ENCODE peak calls at places on chromosome 16, in eight cellular contexts. Z is stomach; A is neuronal stem cell; S is effector memory CD4-positive, alpha-beta T cell; F is CD4-positive, CD25-positive, alpha-beta regulatory T cell; O is mesendoderm; P is GM12878; J is HCT116. X is an unnamed sample.

GRCh38 chr16:85627835-85628556 is 14.9 kb downstream of the GSE1 start:
- DNase-seq in Z (no peak), A (no peak), S (no peak), F (no peak), O (no peak), P (no peak), J (no peak), X (no peak)

GRCh38 chr16:87556941-87557459 is 45.3 kb upstream of the JPH3 start:
- DNase-seq in Z (no peak), A (no peak), S (no peak), F (no peak), O (no peak), P (no peak), J (no peak), X (no peak)

GRCh38 chr16:49492896-49493620 is 119.5 kb downstream of the C16orf78 start:
- DNase-seq in Z (no peak), A (no peak), S (no peak), F (no peak), O (peak), P (no peak), J (no peak), X (no peak)

GRCh38 chr16:69526831-69527655 is 38.7 kb upstream of the NFAT5 start:
- DNase-seq in Z (no peak), A (no peak), S (no peak), F (no peak), O (no peak), P (no peak), J (no peak), X (no peak)

GRCh38 chr16:7013990-7014389 is 318.7 kb upstream of the RBFOX1 start:
- DNase-seq in Z (no peak), A (peak), S (no peak), F (no peak), O (peak), P (no peak), J (no peak), X (peak)

GRCh38 chr16:22117666-22118065 is 25.3 kb downstream of the VWA3A start:
- DNase-seq in Z (no peak), A (no peak), S (no peak), F (no peak), O (no peak), P (no peak), J (no peak), X (no peak)

GRCh38 chr16:64989050-64989449 is 132.8 kb downstream of the CDH11 start:
- DNase-seq in Z (no peak), A (no peak), S (no peak), F (no peak), O (no peak), P (no peak), J (no peak), X (no peak)

GRCh38 chr16:55274391-55274790 is 49.6 kb upstream of the IRX6 start:
- DNase-seq in Z (no peak), A (no peak), S (no peak), F (no peak), O (no peak), P (no peak), J (no peak), X (peak)

GRCh38 chr16:53099318-53100130 is 44.7 kb downstream of the CHD9 start:
- DNase-seq in Z (peak), A (peak), S (peak), F (peak), O (peak), P (peak), J (peak), X (peak)

GRCh38 chr16:25210758-25211157 is 6.0 kb upstream of the AQP8 start:
- DNase-seq in Z (no peak), A (no peak), S (no peak), F (no peak), O (no peak), P (no peak), J (no peak), X (no peak)

GRCh38 chr16:53052519-53053501 is at the start of gene CHD9NB:
- DNase-seq in Z (no peak), A (no peak), S (no peak), F (no peak), O (peak), P (no peak), J (peak), X (no peak)

GRCh38 chr16:386641-387156 is 4.9 kb upstream of the PGAP6 start:
- DNase-seq in Z (no peak), A (no peak), S (no peak), F (no peak), O (no peak), P (no peak), J (no peak), X (no peak)

GRCh38 chr16:12099451-12100123 is 123.1 kb downstream of the SNX29 start:
- DNase-seq in Z (no peak), A (no peak), S (no peak), F (no peak), O (no peak), P (no peak), J (no peak), X (no peak)

GRCh38 chr16:13120557-13120956 is 219.2 kb downstream of the SHISA9 start:
- DNase-seq in Z (no peak), A (no peak), S (no peak), F (no peak), O (peak), P (no peak), J (no peak), X (no peak)

GRCh38 chr16:24070851-24071250 is 185.3 kb upstream of the CACNG3 start:
- DNase-seq in Z (no peak), A (peak), S (no peak), F (peak), O (peak), P (peak), J (peak), X (peak)

GRCh38 chr16:72270531-72270930 is 98.6 kb upstream of the PMFBP1 start:
- DNase-seq in Z (no peak), A (no peak), S (no peak), F (no peak), O (no peak), P (no peak), J (no peak), X (no peak)

GRCh38 chr16:80369559-80369958 is 171.2 kb upstream of the DYNLRB2 start:
- DNase-seq in Z (peak), A (peak), S (no peak), F (no peak), O (peak), P (no peak), J (no peak), X (no peak)

GRCh38 chr16:14181371-14182050 is 110.4 kb downstream of the MRTFB start:
- DNase-seq in Z (no peak), A (no peak), S (no peak), F (no peak), O (no peak), P (no peak), J (no peak), X (no peak)

GRCh38 chr16:59126486-59126885 is 392.4 kb upstream of the GOT2 start:
- DNase-seq in Z (no peak), A (no peak), S (no peak), F (no peak), O (no peak), P (no peak), J (no peak), X (no peak)

GRCh38 chr16:16001856-16002255 is 52.4 kb downstream of the ABCC1 start:
- DNase-seq in Z (no peak), A (no peak), S (no peak), F (no peak), O (peak), P (no peak), J (no peak), X (no peak)

GRCh38 chr16:9849697-9850245 is 332.5 kb downstream of the GRIN2A start:
- DNase-seq in Z (no peak), A (no peak), S (no peak), F (no peak), O (no peak), P (no peak), J (no peak), X (no peak)

GRCh38 chr16:75733305-75734141 is 7.2 kb upstream of the CPHXL start:
- DNase-seq in Z (no peak), A (peak), S (no peak), F (no peak), O (peak), P (no peak), J (no peak), X (peak)

GRCh38 chr16:29644973-29645698 is 17.9 kb upstream of the SPN start:
- DNase-seq in Z (no peak), A (no peak), S (no peak), F (no peak), O (no peak), P (no peak), J (no peak), X (peak)

GRCh38 chr16:27235938-27236245 is 32.6 kb downstream of the KDM8 start:
- DNase-seq in Z (no peak), A (no peak), S (no peak), F (no peak), O (no peak), P (no peak), J (no peak), X (no peak)

GRCh38 chr16:30395155-30395991 is at the start of gene ZNF48:
- DNase-seq in Z (peak), A (peak), S (peak), F (peak), O (peak), P (no peak), J (peak), X (peak)

GRCh38 chr16:75317101-75317522 is 65.7 kb upstream of the BCAR1 start:
- DNase-seq in Z (no peak), A (no peak), S (no peak), F (no peak), O (no peak), P (no peak), J (no peak), X (no peak)

GRCh38 chr16:1772362-1772907 is at the start of gene EME2:
- DNase-seq in Z (no peak), A (peak), S (peak), F (peak), O (no peak), P (no peak), J (no peak), X (peak)

GRCh38 chr16:85460983-85461813 is 151.9 kb upstream of the GSE1 start:
- DNase-seq in Z (no peak), A (no peak), S (no peak), F (no peak), O (peak), P (no peak), J (no peak), X (no peak)

GRCh38 chr16:46844771-46845170 is 13.8 kb upstream of the C16orf87 start:
- DNase-seq in Z (no peak), A (no peak), S (no peak), F (no peak), O (no peak), P (no peak), J (no peak), X (no peak)

GRCh38 chr16:67396159-67396774 is 3.0 kb upstream of the TPPP3 start:
- DNase-seq in Z (peak), A (peak), S (no peak), F (no peak), O (peak), P (no peak), J (peak), X (peak)

GRCh38 chr16:73047536-73048291 is at the start of gene ZFHX3:
- DNase-seq in Z (peak), A (no peak), S (peak), F (no peak), O (peak), P (no peak), J (no peak), X (peak)

GRCh38 chr16:30782486-30783279 is 4.3 kb downstream of the ZNF629 start:
- DNase-seq in Z (no peak), A (no peak), S (no peak), F (no peak), O (no peak), P (no peak), J (no peak), X (no peak)

GRCh38 chr16:3274490-3274889 is 8.8 kb upstream of the ZNF263 start:
- DNase-seq in Z (no peak), A (no peak), S (no peak), F (no peak), O (no peak), P (no peak), J (no peak), X (peak)
- H3K27ac ChIP-seq in Z (no peak), A (no peak), S (no peak), F (no peak), O (no peak), P (no peak), J (no peak), X (peak)

GRCh38 chr16:70734522-70734921 is 48.7 kb upstream of the MTSS2 start:
- DNase-seq in Z (no peak), A (no peak), S (no peak), F (no peak), O (no peak), P (no peak), J (no peak), X (no peak)

GRCh38 chr16:70728145-70728544 is 42.3 kb upstream of the MTSS2 start:
- DNase-seq in Z (no peak), A (no peak), S (no peak), F (no peak), O (no peak), P (no peak), J (no peak), X (no peak)

GRCh38 chr16:70729292-70729691 is 43.4 kb upstream of the MTSS2 start:
- DNase-seq in Z (no peak), A (no peak), S (no peak), F (no peak), O (no peak), P (no peak), J (no peak), X (no peak)

GRCh38 chr16:70730016-70730415 is 44.2 kb upstream of the MTSS2 start:
- DNase-seq in Z (no peak), A (no peak), S (no peak), F (no peak), O (no peak), P (no peak), J (no peak), X (no peak)

DNA sequence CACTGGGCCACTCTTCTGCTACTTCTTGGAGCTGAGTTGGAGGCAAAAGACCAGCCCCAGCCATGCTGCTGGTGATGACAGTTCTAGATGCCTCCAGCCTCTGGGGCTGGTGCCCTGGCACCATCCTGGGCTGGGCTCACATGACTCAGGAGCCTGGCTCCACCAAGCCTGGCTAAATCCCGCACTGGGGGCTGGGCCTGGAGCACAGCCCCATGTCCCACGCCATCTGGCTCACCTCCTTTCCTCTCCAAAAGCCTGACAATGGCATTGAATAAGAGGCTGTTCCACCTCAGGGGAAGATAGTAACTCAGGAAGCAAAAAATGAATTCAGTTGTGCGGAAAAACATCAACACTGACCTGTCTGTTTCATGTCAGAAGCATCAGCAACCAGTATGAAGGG is 45.1 kb upstream of the MTSS2 start:
- DNase-seq in Z (no peak), A (no peak), S (no peak), F (no peak), O (no peak), P (no peak), J (no peak), X (no peak)
- H3K27ac ChIP-seq in Z (no peak), A (no peak), S (no peak), F (no peak), O (no peak), P (no peak), J (no peak), X (no peak)

GRCh38 chr16:88605186-88606145 is 32.9 kb upstream of the IL17C start:
- DNase-seq in Z (no peak), A (no peak), S (no peak), F (no peak), O (no peak), P (no peak), J (no peak), X (no peak)
- H3K27ac ChIP-seq in Z (no peak), A (no peak), S (no peak), F (no peak), O (no peak), P (no peak), J (no peak), X (no peak)

DNA sequence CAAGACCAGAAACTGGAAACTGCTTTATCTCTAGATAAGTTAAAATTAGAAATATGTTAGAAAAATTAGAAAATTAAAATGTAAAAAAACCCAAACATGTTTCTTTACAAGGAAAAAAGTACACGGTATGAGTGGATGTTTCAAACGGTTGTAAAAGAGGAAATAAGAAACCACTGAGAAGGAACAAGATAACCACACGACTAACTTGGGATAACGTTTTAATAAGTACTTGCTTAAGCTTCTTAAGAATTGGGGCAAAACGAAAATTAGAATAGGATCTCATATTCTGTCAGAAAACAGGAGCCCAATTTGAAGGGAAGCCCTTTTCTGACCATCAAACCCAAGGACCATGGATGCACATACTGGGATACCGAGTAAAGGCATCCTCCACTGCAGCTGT is 31.0 kb downstream of the MBTPS1 start:
- DNase-seq in Z (no peak), A (no peak), S (no peak), F (no peak), O (no peak), P (no peak), J (no peak), X (peak)
- H3K27ac ChIP-seq in Z (no peak), A (no peak), S (no peak), F (no peak), O (no peak), P (no peak), J (no peak), X (peak)